ENCODE peak calls at places on chromosome 9, in eight cellular contexts. P, S, U, C, J, I, Z and Y are unnamed samples.

GRCh38 chr9:3992924-3993323 is 306.9 kb downstream of the GLIS3 start:
- DNase-seq in P (peak), S (peak), U (no peak), C (no peak), J (no peak), I (no peak), Z (no peak), Y (no peak)

GRCh38 chr9:134846187-134846586 is 34.4 kb upstream of the FCN2 start:
- DNase-seq in P (no peak), S (no peak), U (no peak), C (no peak), J (no peak), I (no peak), Z (no peak), Y (no peak)

GRCh38 chr9:89532478-89532877 is 34.6 kb upstream of the SEMA4D start:
- DNase-seq in P (no peak), S (no peak), U (no peak), C (no peak), J (no peak), I (no peak), Z (no peak), Y (no peak)

GRCh38 chr9:134408389-134408788 is 82.1 kb downstream of the RXRA start:
- DNase-seq in P (no peak), S (no peak), U (no peak), C (no peak), J (no peak), I (no peak), Z (no peak), Y (no peak)

GRCh38 chr9:113409883-113410206 is 630 bp downstream of the POLE3 start:
- DNase-seq in P (no peak), S (no peak), U (no peak), C (no peak), J (no peak), I (no peak), Z (no peak), Y (no peak)

GRCh38 chr9:95425910-95426551 is 90.7 kb downstream of the PTCH1 start:
- DNase-seq in P (peak), S (peak), U (no peak), C (no peak), J (peak), I (no peak), Z (peak), Y (peak)

GRCh38 chr9:134168731-134169130 is 4.4 kb upstream of the RNU6ATAC start:
- DNase-seq in P (peak), S (no peak), U (no peak), C (no peak), J (peak), I (no peak), Z (no peak), Y (no peak)

GRCh38 chr9:75823136-75823535 is 67.3 kb upstream of the PCSK5 start:
- DNase-seq in P (no peak), S (no peak), U (no peak), C (no peak), J (no peak), I (no peak), Z (no peak), Y (no peak)

GRCh38 chr9:69134412-69134811 is 39.7 kb upstream of the TJP2 start:
- DNase-seq in P (no peak), S (no peak), U (no peak), C (peak), J (peak), I (no peak), Z (peak), Y (no peak)

GRCh38 chr9:81410201-81410600 is 279.1 kb downstream of the TLE1 start:
- DNase-seq in P (peak), S (peak), U (no peak), C (no peak), J (no peak), I (no peak), Z (no peak), Y (peak)

GRCh38 chr9:34541540-34541939 is 18.8 kb upstream of the ENHO start:
- DNase-seq in P (no peak), S (no peak), U (no peak), C (no peak), J (no peak), I (no peak), Z (no peak), Y (no peak)

GRCh38 chr9:71929791-71930440 is 18.5 kb downstream of the C9orf85 start:
- DNase-seq in P (peak), S (peak), U (no peak), C (no peak), J (no peak), I (no peak), Z (no peak), Y (no peak)

GRCh38 chr9:110282023-110282766 is 25.9 kb upstream of the TXN start:
- DNase-seq in P (no peak), S (no peak), U (no peak), C (no peak), J (no peak), I (no peak), Z (no peak), Y (no peak)

GRCh38 chr9:135980926-135981630 is 19.9 kb upstream of the UBAC1 start:
- DNase-seq in P (no peak), S (no peak), U (no peak), C (no peak), J (no peak), I (no peak), Z (no peak), Y (no peak)

GRCh38 chr9:92759990-92760893 is 4.4 kb downstream of the BICD2 start:
- DNase-seq in P (no peak), S (no peak), U (peak), C (peak), J (no peak), I (peak), Z (no peak), Y (no peak)

GRCh38 chr9:104177003-104177611 is 83.0 kb downstream of the SMC2 start:
- DNase-seq in P (peak), S (peak), U (no peak), C (no peak), J (no peak), I (no peak), Z (no peak), Y (no peak)

GRCh38 chr9:38202335-38202938 is 133.4 kb upstream of the SHB start:
- DNase-seq in P (no peak), S (no peak), U (no peak), C (no peak), J (no peak), I (no peak), Z (no peak), Y (no peak)

GRCh38 chr9:130493021-130493420 is 48.3 kb downstream of the ASS1 start:
- DNase-seq in P (no peak), S (no peak), U (no peak), C (no peak), J (no peak), I (no peak), Z (no peak), Y (no peak)

GRCh38 chr9:6564370-6564769 is 81.2 kb downstream of the GLDC start:
- DNase-seq in P (peak), S (peak), U (no peak), C (no peak), J (no peak), I (no peak), Z (no peak), Y (no peak)

GRCh38 chr9:106947097-106947496 is 84.1 kb downstream of the ZNF462 start:
- DNase-seq in P (peak), S (peak), U (no peak), C (no peak), J (no peak), I (no peak), Z (no peak), Y (no peak)

GRCh38 chr9:135116371-135116770 is 28.9 kb downstream of the OLFM1 start:
- DNase-seq in P (no peak), S (no peak), U (no peak), C (no peak), J (no peak), I (no peak), Z (no peak), Y (no peak)

DNA sequence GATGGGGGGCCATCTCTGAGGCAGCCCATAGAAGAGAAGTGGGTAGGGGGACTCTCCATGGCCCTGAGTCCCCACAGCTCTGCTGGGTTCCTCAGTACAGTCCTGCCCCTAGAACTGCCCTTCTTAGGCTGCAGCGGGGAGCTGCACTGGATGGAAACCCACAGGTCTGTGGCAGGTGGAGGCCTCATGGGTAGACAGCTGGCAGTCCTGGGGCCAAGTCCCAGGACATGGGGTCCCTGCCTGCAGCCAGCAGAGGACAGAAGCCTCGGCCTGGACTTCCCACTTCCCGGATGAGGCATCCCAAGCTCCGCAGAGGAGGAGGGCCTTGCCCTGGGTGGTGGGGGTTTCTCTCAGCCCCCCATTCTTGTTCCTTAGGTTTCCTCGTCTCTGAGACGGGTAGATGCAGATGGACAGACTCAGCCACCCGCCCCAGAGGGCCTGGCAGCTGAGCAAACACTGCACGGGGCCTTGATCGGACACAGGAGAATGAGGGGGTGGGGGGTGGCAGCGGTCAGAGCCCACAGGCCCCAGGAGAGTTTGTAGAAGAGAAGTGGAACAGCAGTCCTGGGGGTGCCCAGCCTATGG is 153.8 kb downstream of the C9orf50 start:
- DNase-seq in P (no peak), S (no peak), U (no peak), C (no peak), J (no peak), I (no peak), Z (no peak), Y (no peak)
- TF ChIP-seq CTCF in P (no peak), S (no peak), U (no peak), C (no peak), J (no peak), I (no peak), Z (no peak), Y (no peak)

DNA sequence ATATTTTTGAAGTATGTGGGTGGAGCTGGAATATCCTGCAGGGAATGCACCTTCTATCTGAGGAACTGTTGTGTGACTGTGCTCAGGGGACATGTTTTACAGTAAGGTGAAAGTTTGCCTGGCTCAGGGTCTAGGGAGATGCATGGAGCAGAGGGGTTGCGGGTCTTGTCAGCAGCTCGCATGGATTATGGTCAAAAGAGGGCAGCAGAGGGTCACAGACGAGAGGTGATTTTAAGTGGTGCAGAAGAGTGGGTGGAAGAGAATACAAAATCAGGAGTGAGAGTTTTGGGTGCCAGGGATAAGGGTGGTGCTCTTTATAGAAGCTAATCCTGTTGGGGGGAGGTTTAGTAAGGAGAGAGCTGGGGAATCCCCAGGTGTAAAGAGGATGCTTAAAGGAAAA is 53.5 kb upstream of the GRIN3A start:
- DNase-seq in P (peak), S (peak), U (no peak), C (no peak), J (peak), I (no peak), Z (peak), Y (peak)
- TF ChIP-seq CTCF in P (peak), S (peak), U (peak), C (no peak), J (peak), I (no peak), Z (peak), Y (peak)

DNA sequence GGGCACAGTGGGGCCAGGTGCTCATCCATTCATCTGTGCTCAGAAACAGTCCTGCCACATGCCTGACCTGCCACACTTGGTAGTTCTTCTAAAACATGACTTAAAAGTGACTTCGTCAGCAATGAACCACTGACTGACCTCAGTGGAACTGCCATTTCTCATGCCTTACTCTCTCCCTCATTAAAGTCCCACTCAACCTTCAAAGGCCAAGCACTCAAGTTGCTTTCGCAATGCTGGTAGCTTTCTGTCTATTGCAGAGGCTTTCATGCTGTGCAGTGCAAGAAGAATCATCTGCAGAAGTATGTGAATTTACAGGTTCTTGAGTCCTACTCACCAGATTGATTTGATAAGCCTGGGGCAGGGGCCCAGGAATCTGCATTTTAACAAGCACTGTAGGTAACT is 23.9 kb downstream of the B4GALT1 start:
- DNase-seq in P (peak), S (peak), U (no peak), C (peak), J (no peak), I (no peak), Z (no peak), Y (no peak)
- TF ChIP-seq CTCF in P (no peak), S (no peak), U (no peak), C (no peak), J (no peak), I (no peak), Z (no peak), Y (no peak)

GRCh38 chr9:35729700-35730485 is 2.1 kb downstream of the TLN1 start:
- DNase-seq in P (peak), S (peak), U (peak), C (peak), J (peak), I (no peak), Z (peak), Y (peak)
- TF ChIP-seq CTCF in P (peak), S (peak), U (peak), C (no peak), J (peak), I (peak), Z (peak), Y (peak)